ENCODE peak calls at places on chromosomes 6 and 20, in ten cellular contexts. K is PC-9; O is left lung; F is body of pancreas; P is psoas muscle; C is thyroid gland; H is aorta; D is effector memory CD4-positive, alpha-beta T cell; M is DND-41; Y is kidney. U is an unnamed sample. For H3K9me3 and H3K4me1, the result is how much of the 10 kb centered on the place peaks cover.

GRCh38 chr6:166029506-166029905 is 138.1 kb downstream of the TBXT start:
- DNase-seq in D (no peak), P (no peak), C (no peak), K (no peak), H (no peak), M (no peak), O (no peak), Y (no peak), F (no peak), U (no peak)

GRCh38 chr6:162562041-162562440 is 165.5 kb downstream of the PRKN start:
- DNase-seq in O (no peak), M (no peak), D (no peak), Y (no peak), K (no peak), H (no peak), F (no peak), P (no peak), C (no peak), U (no peak)

GRCh38 chr6:6654599-6655575 is 66.4 kb downstream of the LY86 start:
- DNase-seq in H (no peak), K (no peak), Y (no peak), O (no peak), P (no peak), D (no peak), M (peak), F (no peak), C (no peak), U (peak)

GRCh38 chr20:12748359-12748994 is 260.3 kb upstream of the SPTLC3 start:
- DNase-seq in P (no peak), C (no peak), F (no peak), K (no peak), D (no peak), H (no peak), Y (no peak), O (no peak), M (no peak), U (no peak)

GRCh38 chr6:93799226-93799625 is 379.9 kb upstream of the EPHA7 start:
- DNase-seq in Y (no peak), C (no peak), O (no peak), M (no peak), F (no peak), D (no peak), P (no peak), H (no peak), K (no peak), U (no peak)

GRCh38 chr6:144725731-144726522 is 440.8 kb downstream of the UTRN start:
- DNase-seq in C (peak), Y (no peak), P (no peak), M (peak), O (no peak), D (no peak), K (no peak), H (no peak), F (peak), U (peak)

GRCh38 chr6:104421650-104422049 is 438.1 kb downstream of the HACE1 start:
- DNase-seq in M (no peak), Y (no peak), H (no peak), F (no peak), C (no peak), P (no peak), K (no peak), O (no peak), D (no peak), U (no peak)

GRCh38 chr6:35603326-35604202 is 85.2 kb downstream of the FKBP5 start:
- DNase-seq in K (peak), O (no peak), C (no peak), H (no peak), Y (no peak), P (no peak), M (no peak), D (no peak), F (peak), U (no peak)

GRCh38 chr6:75221107-75221506 is 15.3 kb upstream of the COL12A1 start:
- DNase-seq in C (no peak), P (no peak), K (no peak), O (no peak), H (no peak), Y (no peak), D (no peak), F (no peak), M (no peak), U (no peak)

GRCh38 chr6:81751388-81752083 is 945 bp downstream of the TENT5A start:
- DNase-seq in H (peak), O (peak), D (no peak), Y (peak), F (peak), M (no peak), K (no peak), P (peak), C (peak), U (peak)

GRCh38 chr20:1844723-1845523 is 50.3 kb upstream of the SIRPA start:
- DNase-seq in O (no peak), C (no peak), K (no peak), Y (no peak), P (peak), F (no peak), H (no peak), D (no peak), M (no peak), U (no peak)

GRCh38 chr6:4281341-4282293 is 146.2 kb upstream of the ECI2 start:
- DNase-seq in P (peak), H (no peak), D (no peak), F (peak), K (peak), M (no peak), C (peak), O (peak), Y (peak), U (no peak)

GRCh38 chr6:46983007-46983411 is 59.1 kb downstream of the ADGRF1 start:
- DNase-seq in P (no peak), O (no peak), M (no peak), D (no peak), K (peak), Y (no peak), F (no peak), H (no peak), C (peak), U (no peak)

DNA sequence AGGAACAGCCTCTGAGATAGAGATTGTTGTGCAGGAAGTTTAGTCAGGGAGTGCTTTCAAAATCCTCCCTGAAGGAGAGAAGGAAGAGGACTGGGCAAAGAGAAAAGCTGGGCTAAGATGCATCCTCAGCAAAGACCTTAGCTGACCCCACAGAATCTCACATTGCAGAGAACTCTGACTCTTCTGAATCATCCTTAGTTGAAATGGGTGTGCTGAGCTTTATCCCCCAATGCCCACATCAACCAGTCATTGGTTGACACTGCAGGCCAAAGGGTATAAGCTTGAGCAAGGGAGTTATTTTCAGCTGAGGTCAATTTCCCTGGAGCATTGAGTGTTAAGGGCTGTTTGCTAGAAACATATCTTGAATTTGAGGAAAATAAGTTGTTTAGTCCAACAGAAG is 732.2 kb downstream of the CBLN4 start:
- DNase-seq in D (no peak), O (no peak), K (no peak), P (no peak), H (no peak), F (no peak), M (no peak), Y (no peak), C (no peak), U (no peak)
- H3K9me3 ChIP-seq in D (under half), O (under half), K (under half), P (under half), H (under half), F (under half), M (under half), Y (under half), C (under half), U (under half)

GRCh38 chr20:57031867-57032355 is 234.5 kb downstream of the BMP7 start:
- DNase-seq in P (no peak), F (no peak), Y (no peak), C (no peak), M (no peak), K (no peak), O (no peak), D (no peak), H (no peak), U (no peak)
- H3K4me1 ChIP-seq in P (under half), F (under half), Y (under half), C (under half), M (under half), K (under half), O (under half), D (under half), H (under half), U (under half)

DNA sequence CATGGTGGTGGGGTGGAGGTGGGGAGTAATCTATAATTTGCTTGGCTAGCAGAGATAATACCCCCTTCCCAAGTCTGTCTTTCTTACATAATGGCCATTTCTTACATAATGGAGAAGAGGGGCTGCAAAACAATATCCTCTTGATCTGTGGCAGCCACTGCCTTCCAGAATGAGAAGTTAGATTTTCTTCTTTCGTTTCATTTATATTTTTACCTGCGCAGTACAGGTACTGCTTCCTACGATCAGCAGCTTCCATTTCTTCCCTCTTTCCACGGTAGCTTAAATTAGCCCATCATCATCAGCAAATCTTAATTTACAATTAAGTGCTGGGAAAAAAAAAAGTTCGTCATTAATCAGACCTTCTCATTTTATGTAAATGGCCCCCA is 30.2 kb downstream of the GNAS start:
- DNase-seq in O (no peak), Y (no peak), M (no peak), C (no peak), H (no peak), P (no peak), K (no peak), F (no peak), D (no peak), U (no peak)
- H3K4me3 ChIP-seq in O (no peak), Y (no peak), M (no peak), C (no peak), H (no peak), P (no peak), K (no peak), F (no peak), D (no peak), U (no peak)

GRCh38 chr20:55174172-55174571 is 698.8 kb downstream of the DOK5 start:
- DNase-seq in O (no peak), D (no peak), Y (no peak), H (no peak), F (no peak), C (no peak), P (no peak), K (no peak), M (no peak), U (no peak)
- H3K9me3 ChIP-seq in O (under half), D (under half), Y (under half), H (under half), F (under half), C (under half), P (under half), K (under half), M (under half), U (under half)